ENCODE peak calls at places on chromosomes 4 and X, in six cellular contexts. One of them, this sample, is unnamed.

GRCh38 chrX:9845574-9845948 is 59.3 kb downstream of the SHROOM2 start:
- DNase-seq in suprapubic skin: no peak
- DNase-seq in Peyer's patch: no peak
- DNase-seq in HepG2: peak; percentile 80
- DNase-seq in heart left ventricle: no peak
- DNase-seq in A549: no peak
- DNase-seq in this sample: no peak

GRCh38 chr4:99844048-99844447 is 27.4 kb downstream of the DAPP1 start:
- DNase-seq in suprapubic skin: no peak
- DNase-seq in Peyer's patch: no peak
- DNase-seq in HepG2: no peak
- DNase-seq in heart left ventricle: no peak
- DNase-seq in A549: no peak
- DNase-seq in this sample: no peak

GRCh38 chrX:153184787-153185186 is 5.7 kb downstream of the MAGEA1 start:
- DNase-seq in suprapubic skin: no peak
- DNase-seq in Peyer's patch: no peak
- DNase-seq in HepG2: no peak
- DNase-seq in heart left ventricle: no peak
- DNase-seq in A549: no peak
- DNase-seq in this sample: no peak

GRCh38 chrX:29553542-29553941 is 661.8 kb upstream of the MAGEB2 start:
- DNase-seq in suprapubic skin: no peak
- DNase-seq in Peyer's patch: no peak
- DNase-seq in HepG2: no peak
- DNase-seq in heart left ventricle: no peak
- DNase-seq in A549: no peak
- DNase-seq in this sample: no peak

GRCh38 chr4:150302553-150302952 is 224.3 kb downstream of the DCLK2 start:
- DNase-seq in suprapubic skin: no peak
- DNase-seq in Peyer's patch: no peak
- DNase-seq in HepG2: peak; percentile 74
- DNase-seq in heart left ventricle: no peak
- DNase-seq in A549: peak; percentile 64
- DNase-seq in this sample: peak; percentile 29

GRCh38 chr4:11543710-11544109 is 115.0 kb upstream of the HS3ST1 start:
- DNase-seq in suprapubic skin: no peak
- DNase-seq in Peyer's patch: no peak
- DNase-seq in HepG2: no peak
- DNase-seq in heart left ventricle: no peak
- DNase-seq in A549: peak; percentile 39
- DNase-seq in this sample: no peak

GRCh38 chr4:73762409-73762808 is 22.0 kb downstream of the CXCL8 start:
- DNase-seq in suprapubic skin: no peak
- DNase-seq in Peyer's patch: no peak
- DNase-seq in HepG2: no peak
- DNase-seq in heart left ventricle: no peak
- DNase-seq in A549: no peak
- DNase-seq in this sample: no peak

GRCh38 chrX:33211356-33212254 is at the start of gene DMD:
- DNase-seq in suprapubic skin: no peak
- DNase-seq in Peyer's patch: no peak
- DNase-seq in HepG2: peak; percentile 1
- DNase-seq in heart left ventricle: peak; percentile 40
- DNase-seq in A549: no peak
- DNase-seq in this sample: peak; percentile 10

GRCh38 chr4:3344104-3344503 is 51.3 kb downstream of the RGS12 start:
- DNase-seq in suprapubic skin: no peak
- DNase-seq in Peyer's patch: no peak
- DNase-seq in HepG2: no peak
- DNase-seq in heart left ventricle: no peak
- DNase-seq in A549: no peak
- DNase-seq in this sample: no peak

GRCh38 chrX:31236231-31236630 is 164.4 kb upstream of the FTHL17 start:
- DNase-seq in suprapubic skin: no peak
- DNase-seq in Peyer's patch: no peak
- DNase-seq in HepG2: no peak
- DNase-seq in heart left ventricle: no peak
- DNase-seq in A549: no peak
- DNase-seq in this sample: no peak

GRCh38 chr4:119210760-119211159 is 1.8 kb upstream of the USP53 start:
- DNase-seq in suprapubic skin: no peak
- DNase-seq in Peyer's patch: no peak
- DNase-seq in HepG2: no peak
- DNase-seq in heart left ventricle: no peak
- DNase-seq in A549: peak; percentile 17
- DNase-seq in this sample: no peak

GRCh38 chrX:14029425-14030247 is at the start of gene GEMIN8:
- DNase-seq in suprapubic skin: peak; percentile 88
- DNase-seq in Peyer's patch: peak; percentile 87
- DNase-seq in HepG2: peak; percentile 71
- DNase-seq in heart left ventricle: peak; percentile 92
- DNase-seq in A549: peak; percentile 95
- DNase-seq in this sample: peak; percentile 96
- TF ChIP-seq POLR2A in suprapubic skin: no peak
- TF ChIP-seq POLR2A in Peyer's patch: peak; percentile 50
- TF ChIP-seq POLR2A in HepG2: peak; percentile 75
- TF ChIP-seq POLR2A in heart left ventricle: peak; percentile 53
- TF ChIP-seq POLR2A in A549: peak; percentile 75
- TF ChIP-seq POLR2A in this sample: no peak

DNA sequence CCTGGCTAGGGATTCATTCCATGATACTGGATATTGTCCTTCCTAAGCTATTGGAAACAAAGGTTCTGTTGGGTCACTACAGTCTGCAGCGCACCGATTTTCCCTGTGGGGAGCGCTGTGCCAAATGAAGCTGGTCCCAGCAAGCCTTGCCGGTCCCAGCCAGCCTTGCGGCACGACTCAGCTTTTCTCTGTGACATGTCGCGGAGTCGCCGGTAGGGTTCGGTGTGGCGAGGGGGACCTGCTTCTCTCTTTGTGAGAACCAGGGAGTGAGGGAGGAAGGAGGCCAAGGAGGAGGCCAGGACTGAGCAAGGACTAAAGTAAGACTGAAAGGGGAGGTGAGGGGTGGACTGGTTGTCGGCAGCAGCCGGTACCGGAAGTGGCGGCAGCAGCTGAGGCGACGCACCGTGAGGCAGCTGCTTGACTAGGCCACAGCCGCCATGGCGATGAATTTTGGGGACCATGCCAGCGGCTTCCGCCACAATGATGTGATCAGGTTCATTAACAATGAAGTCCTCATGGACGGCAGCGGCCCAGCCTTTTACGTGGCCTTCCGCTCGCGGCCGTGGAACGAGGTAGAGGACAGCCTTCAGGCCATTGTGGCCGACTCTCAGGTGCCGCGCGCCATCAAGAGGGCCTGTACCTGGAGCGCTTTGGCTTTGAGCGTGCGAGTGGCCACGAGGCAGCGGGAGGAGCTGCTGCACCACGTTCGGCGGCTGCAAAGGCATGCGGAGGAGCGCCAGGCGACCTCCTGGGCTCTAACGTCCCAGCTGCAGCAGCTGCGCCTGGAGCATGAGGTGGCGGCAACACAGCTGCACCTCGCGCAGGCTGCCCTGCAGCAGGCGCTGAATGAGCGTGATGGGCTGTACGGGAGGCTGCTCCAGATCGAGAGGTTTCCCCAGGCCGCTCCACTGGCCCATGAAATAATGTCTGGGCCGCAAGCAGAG is at the start of gene TEX13D:
- DNase-seq in suprapubic skin: no peak
- DNase-seq in Peyer's patch: no peak
- DNase-seq in HepG2: no peak
- DNase-seq in heart left ventricle: no peak
- DNase-seq in A549: no peak
- DNase-seq in this sample: no peak
- H3K4me3 ChIP-seq in suprapubic skin: no peak within 1 kb of the TSS
- H3K4me3 ChIP-seq in Peyer's patch: no peak within 1 kb of the TSS
- H3K4me3 ChIP-seq in HepG2: no peak within 1 kb of the TSS
- H3K4me3 ChIP-seq in heart left ventricle: no peak within 1 kb of the TSS
- H3K4me3 ChIP-seq in A549: no peak within 1 kb of the TSS
- H3K4me3 ChIP-seq in this sample: no peak within 1 kb of the TSS

GRCh38 chrX:102154900-102155805 is 624 bp downstream of the BEX5 start:
- DNase-seq in suprapubic skin: no peak
- DNase-seq in Peyer's patch: no peak
- DNase-seq in HepG2: no peak
- DNase-seq in heart left ventricle: no peak
- DNase-seq in A549: no peak
- DNase-seq in this sample: no peak
- TF ChIP-seq CTCF in suprapubic skin: no peak
- TF ChIP-seq CTCF in Peyer's patch: no peak
- TF ChIP-seq CTCF in HepG2: no peak
- TF ChIP-seq CTCF in heart left ventricle: no peak
- TF ChIP-seq CTCF in A549: no peak
- TF ChIP-seq CTCF in this sample: no peak

DNA sequence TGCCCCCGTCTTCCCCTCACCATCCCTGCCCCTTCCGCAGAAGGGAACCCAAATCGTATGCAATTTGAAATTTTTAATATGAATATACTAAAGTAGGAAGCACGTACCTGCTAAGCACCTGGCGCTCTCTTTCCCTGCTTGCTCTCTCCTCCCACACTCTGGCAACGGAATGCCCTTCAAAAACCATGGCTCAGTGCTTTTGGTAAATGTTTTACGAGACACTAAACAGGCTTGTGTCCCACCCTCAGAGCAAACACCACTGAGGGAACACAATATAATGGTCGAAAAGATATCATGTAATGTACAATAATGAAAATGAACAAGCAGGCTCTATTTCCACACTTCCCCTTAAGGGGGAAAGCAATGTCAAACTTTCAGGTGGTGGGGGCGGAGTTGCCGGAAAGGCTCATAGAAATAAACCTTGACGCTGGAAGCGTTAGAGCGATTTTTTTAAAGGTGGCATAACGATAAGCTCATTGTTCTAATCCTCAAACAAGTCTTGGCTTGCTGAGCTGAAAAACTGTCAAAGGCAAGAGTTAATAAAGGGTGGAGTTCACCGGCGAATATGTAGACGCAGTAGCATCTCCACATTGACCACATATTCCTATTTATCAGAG is 115.1 kb downstream of the RBM47 start:
- DNase-seq in suprapubic skin: no peak
- DNase-seq in Peyer's patch: peak; percentile 66
- DNase-seq in HepG2: peak; percentile 51
- DNase-seq in heart left ventricle: no peak
- DNase-seq in A549: peak; percentile 39
- DNase-seq in this sample: no peak
- TF ChIP-seq POLR2A in suprapubic skin: no peak
- TF ChIP-seq POLR2A in Peyer's patch: peak; percentile 67
- TF ChIP-seq POLR2A in HepG2: peak; percentile 22
- TF ChIP-seq POLR2A in heart left ventricle: no peak
- TF ChIP-seq POLR2A in A549: no peak
- TF ChIP-seq POLR2A in this sample: no peak

DNA sequence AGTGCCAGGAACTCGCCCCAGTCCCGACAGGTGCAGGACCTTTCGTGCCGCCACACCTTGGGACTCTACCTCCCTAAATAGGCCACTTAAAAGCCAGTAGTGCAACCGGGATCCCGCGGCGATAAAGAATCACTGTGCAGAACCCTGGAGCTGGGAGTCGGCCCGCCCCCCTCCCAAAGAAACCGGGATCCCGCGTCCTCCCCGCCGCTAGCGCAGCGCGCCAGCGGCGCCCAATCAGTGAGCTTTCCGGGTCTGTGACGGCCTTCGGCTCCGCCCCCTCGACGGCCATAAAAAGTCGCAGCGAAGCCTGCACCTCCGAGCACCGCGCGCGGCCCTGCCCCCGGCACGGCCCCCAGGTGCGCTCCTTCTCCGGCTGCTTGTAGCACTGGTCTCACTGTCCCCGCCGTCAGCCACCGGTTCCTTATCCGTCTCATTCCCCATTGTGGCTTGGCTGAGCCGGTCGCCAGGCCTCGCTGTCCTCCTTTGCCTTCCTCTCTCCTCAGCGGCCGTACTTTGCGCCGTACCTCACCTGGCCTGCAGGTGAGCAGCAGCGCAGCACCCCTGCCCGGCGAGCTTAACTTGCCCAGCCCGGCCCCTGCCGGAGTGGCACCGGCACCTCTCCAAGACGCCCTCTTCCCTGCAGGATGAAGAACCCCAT is at the start of gene LRAT:
- DNase-seq in suprapubic skin: peak; percentile 79
- DNase-seq in Peyer's patch: peak; percentile 92
- DNase-seq in HepG2: no peak
- DNase-seq in heart left ventricle: no peak
- DNase-seq in A549: peak; percentile 10
- DNase-seq in this sample: no peak
- H3K4me3 ChIP-seq in suprapubic skin: peak within 1 kb of the TSS; percentile 60
- H3K4me3 ChIP-seq in Peyer's patch: peak within 1 kb of the TSS; percentile 31
- H3K4me3 ChIP-seq in HepG2: no peak within 1 kb of the TSS
- H3K4me3 ChIP-seq in heart left ventricle: peak within 1 kb of the TSS; percentile 14
- H3K4me3 ChIP-seq in A549: peak within 1 kb of the TSS; percentile 48
- H3K4me3 ChIP-seq in this sample: peak within 1 kb of the TSS; percentile 12

GRCh38 chr4:98748609-98749008 is 90.2 kb upstream of the TSPAN5 start:
- DNase-seq in suprapubic skin: no peak
- DNase-seq in Peyer's patch: no peak
- DNase-seq in HepG2: no peak
- DNase-seq in heart left ventricle: no peak
- DNase-seq in A549: no peak
- DNase-seq in this sample: no peak
- TF ChIP-seq CTCF in suprapubic skin: no peak
- TF ChIP-seq CTCF in Peyer's patch: no peak
- TF ChIP-seq CTCF in HepG2: no peak
- TF ChIP-seq CTCF in heart left ventricle: no peak
- TF ChIP-seq CTCF in A549: no peak
- TF ChIP-seq CTCF in this sample: no peak